ENCODE peak calls at places on chromosomes 3 and 15, in ten cellular contexts. One of them, this sample, is unnamed.

GRCh38 chr3:119497824-119498187 is 541 bp upstream of the TIMMDC1 start:
- DNase-seq in H7: peak
- DNase-seq in stimulated activated CD4-positive, alpha-beta T cell treated with anti-CD3 and anti-CD28 coated beads, TNF-alpha, amount 100 ng/mL, for 24 hours: no peak
- DNase-seq in mesendoderm: peak
- DNase-seq in Right ventricle myocardium superior: no peak
- DNase-seq in H54: no peak
- DNase-seq in endothelial cell: peak
- DNase-seq in D341Med: peak
- DNase-seq in effector CD4-positive, alpha-beta T cell: no peak
- DNase-seq in stimulated activated naive CD8-positive, alpha-beta T cell treated with anti-CD3 and anti-CD28 coated beads, Interleukin-15, amount 100 ng/mL, for 72 hours: no peak
- DNase-seq in this sample: no peak

GRCh38 chr3:123907720-123908119 is 23.6 kb upstream of the MYLK start:
- DNase-seq in stimulated activated naive CD8-positive, alpha-beta T cell treated with anti-CD3 and anti-CD28 coated beads, Interleukin-15, amount 100 ng/mL, for 72 hours: no peak
- DNase-seq in H54: no peak
- DNase-seq in mesendoderm: peak
- DNase-seq in stimulated activated CD4-positive, alpha-beta T cell treated with anti-CD3 and anti-CD28 coated beads, TNF-alpha, amount 100 ng/mL, for 24 hours: no peak
- DNase-seq in effector CD4-positive, alpha-beta T cell: no peak
- DNase-seq in Right ventricle myocardium superior: no peak
- DNase-seq in endothelial cell: no peak
- DNase-seq in H7: peak
- DNase-seq in D341Med: no peak
- DNase-seq in this sample: no peak

GRCh38 chr3:186708983-186709679 is 8.0 kb upstream of the KNG1 start:
- DNase-seq in H7: no peak
- DNase-seq in D341Med: no peak
- DNase-seq in effector CD4-positive, alpha-beta T cell: no peak
- DNase-seq in stimulated activated CD4-positive, alpha-beta T cell treated with anti-CD3 and anti-CD28 coated beads, TNF-alpha, amount 100 ng/mL, for 24 hours: no peak
- DNase-seq in H54: no peak
- DNase-seq in endothelial cell: no peak
- DNase-seq in Right ventricle myocardium superior: no peak
- DNase-seq in mesendoderm: no peak
- DNase-seq in stimulated activated naive CD8-positive, alpha-beta T cell treated with anti-CD3 and anti-CD28 coated beads, Interleukin-15, amount 100 ng/mL, for 72 hours: no peak
- DNase-seq in this sample: no peak

GRCh38 chr15:49507261-49507660 is 84.2 kb downstream of the FGF7 start:
- DNase-seq in Right ventricle myocardium superior: no peak
- DNase-seq in H7: no peak
- DNase-seq in H54: no peak
- DNase-seq in stimulated activated CD4-positive, alpha-beta T cell treated with anti-CD3 and anti-CD28 coated beads, TNF-alpha, amount 100 ng/mL, for 24 hours: no peak
- DNase-seq in endothelial cell: no peak
- DNase-seq in stimulated activated naive CD8-positive, alpha-beta T cell treated with anti-CD3 and anti-CD28 coated beads, Interleukin-15, amount 100 ng/mL, for 72 hours: no peak
- DNase-seq in D341Med: no peak
- DNase-seq in mesendoderm: no peak
- DNase-seq in effector CD4-positive, alpha-beta T cell: no peak
- DNase-seq in this sample: no peak

GRCh38 chr15:85805392-85805791 is 10.7 kb upstream of the KLHL25 start:
- DNase-seq in stimulated activated CD4-positive, alpha-beta T cell treated with anti-CD3 and anti-CD28 coated beads, TNF-alpha, amount 100 ng/mL, for 24 hours: no peak
- DNase-seq in mesendoderm: no peak
- DNase-seq in Right ventricle myocardium superior: no peak
- DNase-seq in D341Med: no peak
- DNase-seq in effector CD4-positive, alpha-beta T cell: no peak
- DNase-seq in endothelial cell: no peak
- DNase-seq in H7: no peak
- DNase-seq in stimulated activated naive CD8-positive, alpha-beta T cell treated with anti-CD3 and anti-CD28 coated beads, Interleukin-15, amount 100 ng/mL, for 72 hours: no peak
- DNase-seq in H54: no peak
- DNase-seq in this sample: no peak

GRCh38 chr3:15711281-15711680 is 86.5 kb downstream of the ANKRD28 start:
- DNase-seq in effector CD4-positive, alpha-beta T cell: no peak
- DNase-seq in H7: no peak
- DNase-seq in Right ventricle myocardium superior: no peak
- DNase-seq in endothelial cell: no peak
- DNase-seq in stimulated activated CD4-positive, alpha-beta T cell treated with anti-CD3 and anti-CD28 coated beads, TNF-alpha, amount 100 ng/mL, for 24 hours: no peak
- DNase-seq in mesendoderm: no peak
- DNase-seq in stimulated activated naive CD8-positive, alpha-beta T cell treated with anti-CD3 and anti-CD28 coated beads, Interleukin-15, amount 100 ng/mL, for 72 hours: no peak
- DNase-seq in D341Med: no peak
- DNase-seq in H54: no peak
- DNase-seq in this sample: no peak

GRCh38 chr15:41336549-41336948 is 3.9 kb downstream of the NUSAP1 start:
- DNase-seq in stimulated activated naive CD8-positive, alpha-beta T cell treated with anti-CD3 and anti-CD28 coated beads, Interleukin-15, amount 100 ng/mL, for 72 hours: no peak
- DNase-seq in D341Med: no peak
- DNase-seq in effector CD4-positive, alpha-beta T cell: no peak
- DNase-seq in Right ventricle myocardium superior: no peak
- DNase-seq in mesendoderm: no peak
- DNase-seq in endothelial cell: no peak
- DNase-seq in H7: no peak
- DNase-seq in stimulated activated CD4-positive, alpha-beta T cell treated with anti-CD3 and anti-CD28 coated beads, TNF-alpha, amount 100 ng/mL, for 24 hours: no peak
- DNase-seq in H54: no peak
- DNase-seq in this sample: no peak

GRCh38 chr3:22685598-22685997 is 517.5 kb upstream of the UBE2E2 start:
- DNase-seq in Right ventricle myocardium superior: no peak
- DNase-seq in effector CD4-positive, alpha-beta T cell: no peak
- DNase-seq in H7: peak
- DNase-seq in stimulated activated naive CD8-positive, alpha-beta T cell treated with anti-CD3 and anti-CD28 coated beads, Interleukin-15, amount 100 ng/mL, for 72 hours: no peak
- DNase-seq in mesendoderm: peak
- DNase-seq in stimulated activated CD4-positive, alpha-beta T cell treated with anti-CD3 and anti-CD28 coated beads, TNF-alpha, amount 100 ng/mL, for 24 hours: no peak
- DNase-seq in D341Med: peak
- DNase-seq in endothelial cell: peak
- DNase-seq in H54: no peak
- DNase-seq in this sample: no peak

GRCh38 chr3:45261333-45262110 is 35.4 kb upstream of the TMEM158 start:
- DNase-seq in effector CD4-positive, alpha-beta T cell: no peak
- DNase-seq in stimulated activated naive CD8-positive, alpha-beta T cell treated with anti-CD3 and anti-CD28 coated beads, Interleukin-15, amount 100 ng/mL, for 72 hours: no peak
- DNase-seq in mesendoderm: peak
- DNase-seq in endothelial cell: no peak
- DNase-seq in D341Med: no peak
- DNase-seq in Right ventricle myocardium superior: no peak
- DNase-seq in H54: no peak
- DNase-seq in stimulated activated CD4-positive, alpha-beta T cell treated with anti-CD3 and anti-CD28 coated beads, TNF-alpha, amount 100 ng/mL, for 24 hours: no peak
- DNase-seq in H7: no peak
- DNase-seq in this sample: no peak

GRCh38 chr15:85751731-85752421 is 42.8 kb downstream of the KLHL25 start:
- DNase-seq in D341Med: peak
- DNase-seq in endothelial cell: no peak
- DNase-seq in effector CD4-positive, alpha-beta T cell: no peak
- DNase-seq in stimulated activated naive CD8-positive, alpha-beta T cell treated with anti-CD3 and anti-CD28 coated beads, Interleukin-15, amount 100 ng/mL, for 72 hours: no peak
- DNase-seq in mesendoderm: peak
- DNase-seq in stimulated activated CD4-positive, alpha-beta T cell treated with anti-CD3 and anti-CD28 coated beads, TNF-alpha, amount 100 ng/mL, for 24 hours: no peak
- DNase-seq in Right ventricle myocardium superior: no peak
- DNase-seq in H7: peak
- DNase-seq in H54: no peak
- DNase-seq in this sample: no peak

GRCh38 chr3:48240711-48241491 is at the start of gene ZNF589:
- DNase-seq in H54: peak
- DNase-seq in effector CD4-positive, alpha-beta T cell: peak
- DNase-seq in stimulated activated CD4-positive, alpha-beta T cell treated with anti-CD3 and anti-CD28 coated beads, TNF-alpha, amount 100 ng/mL, for 24 hours: peak
- DNase-seq in endothelial cell: peak
- DNase-seq in H7: peak
- DNase-seq in mesendoderm: peak
- DNase-seq in D341Med: peak
- DNase-seq in stimulated activated naive CD8-positive, alpha-beta T cell treated with anti-CD3 and anti-CD28 coated beads, Interleukin-15, amount 100 ng/mL, for 72 hours: peak
- DNase-seq in Right ventricle myocardium superior: peak
- DNase-seq in this sample: peak

GRCh38 chr3:46690798-46691197 is 2.7 kb downstream of the ALS2CL start:
- DNase-seq in stimulated activated CD4-positive, alpha-beta T cell treated with anti-CD3 and anti-CD28 coated beads, TNF-alpha, amount 100 ng/mL, for 24 hours: no peak
- DNase-seq in mesendoderm: no peak
- DNase-seq in effector CD4-positive, alpha-beta T cell: no peak
- DNase-seq in stimulated activated naive CD8-positive, alpha-beta T cell treated with anti-CD3 and anti-CD28 coated beads, Interleukin-15, amount 100 ng/mL, for 72 hours: no peak
- DNase-seq in Right ventricle myocardium superior: peak
- DNase-seq in D341Med: no peak
- DNase-seq in H7: no peak
- DNase-seq in H54: peak
- DNase-seq in endothelial cell: no peak
- DNase-seq in this sample: no peak

GRCh38 chr3:136751259-136752045 is 726 bp downstream of the STAG1 start:
- DNase-seq in endothelial cell: peak
- DNase-seq in H7: peak
- DNase-seq in stimulated activated CD4-positive, alpha-beta T cell treated with anti-CD3 and anti-CD28 coated beads, TNF-alpha, amount 100 ng/mL, for 24 hours: peak
- DNase-seq in mesendoderm: peak
- DNase-seq in D341Med: peak
- DNase-seq in Right ventricle myocardium superior: peak
- DNase-seq in stimulated activated naive CD8-positive, alpha-beta T cell treated with anti-CD3 and anti-CD28 coated beads, Interleukin-15, amount 100 ng/mL, for 72 hours: peak
- DNase-seq in effector CD4-positive, alpha-beta T cell: peak
- DNase-seq in H54: peak
- DNase-seq in this sample: peak

GRCh38 chr3:18500322-18500721 is 75.2 kb upstream of the SATB1 start:
- DNase-seq in Right ventricle myocardium superior: no peak
- DNase-seq in effector CD4-positive, alpha-beta T cell: no peak
- DNase-seq in H54: no peak
- DNase-seq in H7: no peak
- DNase-seq in stimulated activated CD4-positive, alpha-beta T cell treated with anti-CD3 and anti-CD28 coated beads, TNF-alpha, amount 100 ng/mL, for 24 hours: no peak
- DNase-seq in endothelial cell: no peak
- DNase-seq in stimulated activated naive CD8-positive, alpha-beta T cell treated with anti-CD3 and anti-CD28 coated beads, Interleukin-15, amount 100 ng/mL, for 72 hours: no peak
- DNase-seq in mesendoderm: no peak
- DNase-seq in D341Med: no peak
- DNase-seq in this sample: no peak

GRCh38 chr3:127209155-127209839 is 16.4 kb downstream of the PRR23E start:
- DNase-seq in H7: peak
- DNase-seq in mesendoderm: no peak
- DNase-seq in effector CD4-positive, alpha-beta T cell: no peak
- DNase-seq in endothelial cell: no peak
- DNase-seq in stimulated activated CD4-positive, alpha-beta T cell treated with anti-CD3 and anti-CD28 coated beads, TNF-alpha, amount 100 ng/mL, for 24 hours: no peak
- DNase-seq in D341Med: no peak
- DNase-seq in stimulated activated naive CD8-positive, alpha-beta T cell treated with anti-CD3 and anti-CD28 coated beads, Interleukin-15, amount 100 ng/mL, for 72 hours: no peak
- DNase-seq in Right ventricle myocardium superior: no peak
- DNase-seq in H54: no peak
- DNase-seq in this sample: peak

GRCh38 chr3:23856286-23856685 is 50.5 kb downstream of the UBE2E1 start:
- DNase-seq in stimulated activated naive CD8-positive, alpha-beta T cell treated with anti-CD3 and anti-CD28 coated beads, Interleukin-15, amount 100 ng/mL, for 72 hours: no peak
- DNase-seq in Right ventricle myocardium superior: no peak
- DNase-seq in H7: no peak
- DNase-seq in D341Med: no peak
- DNase-seq in stimulated activated CD4-positive, alpha-beta T cell treated with anti-CD3 and anti-CD28 coated beads, TNF-alpha, amount 100 ng/mL, for 24 hours: no peak
- DNase-seq in endothelial cell: no peak
- DNase-seq in mesendoderm: no peak
- DNase-seq in effector CD4-positive, alpha-beta T cell: no peak
- DNase-seq in H54: no peak
- DNase-seq in this sample: no peak

GRCh38 chr15:68335251-68335650 is 57.7 kb downstream of the FEM1B start:
- DNase-seq in H54: peak
- DNase-seq in mesendoderm: no peak
- DNase-seq in stimulated activated CD4-positive, alpha-beta T cell treated with anti-CD3 and anti-CD28 coated beads, TNF-alpha, amount 100 ng/mL, for 24 hours: no peak
- DNase-seq in stimulated activated naive CD8-positive, alpha-beta T cell treated with anti-CD3 and anti-CD28 coated beads, Interleukin-15, amount 100 ng/mL, for 72 hours: no peak
- DNase-seq in Right ventricle myocardium superior: peak
- DNase-seq in effector CD4-positive, alpha-beta T cell: no peak
- DNase-seq in endothelial cell: no peak
- DNase-seq in H7: no peak
- DNase-seq in D341Med: no peak
- DNase-seq in this sample: no peak

GRCh38 chr3:107687182-107687581 is 164.4 kb downstream of the BBX start:
- DNase-seq in effector CD4-positive, alpha-beta T cell: no peak
- DNase-seq in H7: no peak
- DNase-seq in stimulated activated CD4-positive, alpha-beta T cell treated with anti-CD3 and anti-CD28 coated beads, TNF-alpha, amount 100 ng/mL, for 24 hours: no peak
- DNase-seq in Right ventricle myocardium superior: no peak
- DNase-seq in H54: no peak
- DNase-seq in mesendoderm: no peak
- DNase-seq in D341Med: no peak
- DNase-seq in endothelial cell: no peak
- DNase-seq in stimulated activated naive CD8-positive, alpha-beta T cell treated with anti-CD3 and anti-CD28 coated beads, Interleukin-15, amount 100 ng/mL, for 72 hours: no peak
- DNase-seq in this sample: no peak

GRCh38 chr3:122461834-122462233 is 46.0 kb upstream of the WDR5B start:
- DNase-seq in stimulated activated naive CD8-positive, alpha-beta T cell treated with anti-CD3 and anti-CD28 coated beads, Interleukin-15, amount 100 ng/mL, for 72 hours: no peak
- DNase-seq in H7: no peak
- DNase-seq in mesendoderm: no peak
- DNase-seq in Right ventricle myocardium superior: no peak
- DNase-seq in effector CD4-positive, alpha-beta T cell: no peak
- DNase-seq in D341Med: no peak
- DNase-seq in stimulated activated CD4-positive, alpha-beta T cell treated with anti-CD3 and anti-CD28 coated beads, TNF-alpha, amount 100 ng/mL, for 24 hours: no peak
- DNase-seq in endothelial cell: no peak
- DNase-seq in H54: no peak
- DNase-seq in this sample: no peak

GRCh38 chr15:73763893-73764292 is 10.7 kb upstream of the INSYN1 start:
- DNase-seq in stimulated activated naive CD8-positive, alpha-beta T cell treated with anti-CD3 and anti-CD28 coated beads, Interleukin-15, amount 100 ng/mL, for 72 hours: no peak
- DNase-seq in endothelial cell: no peak
- DNase-seq in D341Med: no peak
- DNase-seq in H54: no peak
- DNase-seq in H7: no peak
- DNase-seq in Right ventricle myocardium superior: peak
- DNase-seq in stimulated activated CD4-positive, alpha-beta T cell treated with anti-CD3 and anti-CD28 coated beads, TNF-alpha, amount 100 ng/mL, for 24 hours: no peak
- DNase-seq in mesendoderm: no peak
- DNase-seq in effector CD4-positive, alpha-beta T cell: no peak
- DNase-seq in this sample: no peak

GRCh38 chr3:105093853-105094252 is 272.9 kb upstream of the ALCAM start:
- DNase-seq in stimulated activated naive CD8-positive, alpha-beta T cell treated with anti-CD3 and anti-CD28 coated beads, Interleukin-15, amount 100 ng/mL, for 72 hours: no peak
- DNase-seq in Right ventricle myocardium superior: no peak
- DNase-seq in stimulated activated CD4-positive, alpha-beta T cell treated with anti-CD3 and anti-CD28 coated beads, TNF-alpha, amount 100 ng/mL, for 24 hours: no peak
- DNase-seq in H7: no peak
- DNase-seq in H54: no peak
- DNase-seq in effector CD4-positive, alpha-beta T cell: no peak
- DNase-seq in D341Med: no peak
- DNase-seq in endothelial cell: no peak
- DNase-seq in mesendoderm: no peak
- DNase-seq in this sample: no peak

GRCh38 chr15:101407439-101407838 is 82.1 kb downstream of the PCSK6 start:
- DNase-seq in endothelial cell: no peak
- DNase-seq in Right ventricle myocardium superior: no peak
- DNase-seq in stimulated activated naive CD8-positive, alpha-beta T cell treated with anti-CD3 and anti-CD28 coated beads, Interleukin-15, amount 100 ng/mL, for 72 hours: peak
- DNase-seq in H54: no peak
- DNase-seq in H7: no peak
- DNase-seq in effector CD4-positive, alpha-beta T cell: no peak
- DNase-seq in mesendoderm: no peak
- DNase-seq in D341Med: peak
- DNase-seq in stimulated activated CD4-positive, alpha-beta T cell treated with anti-CD3 and anti-CD28 coated beads, TNF-alpha, amount 100 ng/mL, for 24 hours: no peak
- DNase-seq in this sample: no peak